ENCODE peak calls at places on chromosomes 7 and 10, in seven cellular contexts. T, M, I, A, Y, O and W are unnamed samples.

GRCh38 chr7:3922175-3922635 is 621.2 kb downstream of the SDK1 start:
- DNase-seq in M (peak; percentile 97), T (peak; percentile 85), A (peak; percentile 43), O (no peak), Y (no peak), I (peak; percentile 31), W (peak; percentile 93)

GRCh38 chr7:84536256-84536870 is 341.8 kb upstream of the SEMA3A start:
- DNase-seq in O (no peak), Y (no peak), M (no peak), A (no peak), I (no peak), T (peak; percentile 82), W (peak; percentile 20)

GRCh38 chr7:90999989-91000979 is 263.9 kb upstream of the FZD1 start:
- DNase-seq in M (peak; percentile 45), O (peak; percentile 44), A (peak; percentile 18), Y (no peak), T (peak; percentile 39), I (peak; percentile 38), W (no peak)

GRCh38 chr10:6973904-6974303 is 393.8 kb upstream of the PRKCQ start:
- DNase-seq in I (no peak), M (no peak), O (no peak), T (no peak), A (no peak), Y (no peak), W (no peak)

GRCh38 chr10:14584643-14585042 is 190.1 kb downstream of the FAM107B start:
- DNase-seq in I (no peak), T (no peak), M (no peak), A (no peak), Y (no peak), O (no peak), W (no peak)

GRCh38 chr7:92527300-92528187 is 776 bp downstream of the PEX1 start:
- DNase-seq in I (no peak), A (peak; percentile 80), T (peak; percentile 66), Y (peak; percentile 61), M (peak; percentile 62), O (peak; percentile 1), W (peak; percentile 63)

GRCh38 chr10:132193907-132194552 is 7.3 kb downstream of the DPYSL4 start:
- DNase-seq in M (no peak), O (no peak), I (no peak), Y (peak; percentile 51), A (peak; percentile 45), T (no peak), W (no peak)

GRCh38 chr7:24368161-24368560 is 84.2 kb downstream of the NPY start:
- DNase-seq in Y (no peak), A (no peak), M (no peak), T (no peak), O (no peak), I (no peak), W (peak; percentile 4)

GRCh38 chr7:121397346-121397745 is 1.2 kb upstream of the FAM3C start:
- DNase-seq in M (no peak), Y (no peak), O (no peak), A (no peak), I (no peak), T (no peak), W (no peak)

GRCh38 chr7:121398246-121398645 is 2.1 kb upstream of the FAM3C start:
- DNase-seq in T (peak; percentile 15), O (no peak), M (no peak), Y (no peak), A (peak; percentile 43), I (no peak), W (no peak)

GRCh38 chr7:121395494-121395960 is 581 bp downstream of the FAM3C start:
- DNase-seq in O (no peak), A (peak; percentile 70), M (no peak), T (peak; percentile 47), Y (no peak), I (no peak), W (peak; percentile 41)

GRCh38 chr7:121395961-121396757 is at the start of gene FAM3C:
- DNase-seq in Y (peak; percentile 93), O (peak; percentile 41), I (peak; percentile 33), T (peak; percentile 93), A (peak; percentile 96), M (peak; percentile 89), W (peak; percentile 91)

DNA sequence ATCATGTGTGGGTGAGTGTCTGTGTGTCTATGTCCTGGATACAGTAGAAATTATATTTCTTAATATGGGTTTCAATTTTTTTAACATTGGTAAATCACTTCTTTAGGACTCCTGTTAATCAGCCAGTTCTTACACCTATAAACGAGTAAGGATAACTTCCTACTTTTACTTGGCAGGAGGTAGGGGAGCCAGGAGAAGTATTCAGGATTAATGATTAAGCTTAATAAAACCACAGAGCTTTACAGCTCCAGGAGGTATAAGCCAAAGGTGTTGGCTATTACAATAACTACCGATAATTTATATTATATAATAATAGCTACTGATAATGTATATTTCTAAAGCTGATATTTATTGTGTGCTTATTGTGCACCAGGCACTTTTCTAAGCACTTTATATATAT is 1.7 kb upstream of the FAM3C start:
- DNase-seq in M (no peak), A (no peak), Y (no peak), I (no peak), O (no peak), T (no peak), W (no peak)
- H3K4me3 ChIP-seq in M (no peak overlapping the region), A (no peak overlapping the region), Y (no peak overlapping the region), I (no peak overlapping the region), O (no peak overlapping the region), T (no peak overlapping the region), W (no peak overlapping the region)

DNA sequence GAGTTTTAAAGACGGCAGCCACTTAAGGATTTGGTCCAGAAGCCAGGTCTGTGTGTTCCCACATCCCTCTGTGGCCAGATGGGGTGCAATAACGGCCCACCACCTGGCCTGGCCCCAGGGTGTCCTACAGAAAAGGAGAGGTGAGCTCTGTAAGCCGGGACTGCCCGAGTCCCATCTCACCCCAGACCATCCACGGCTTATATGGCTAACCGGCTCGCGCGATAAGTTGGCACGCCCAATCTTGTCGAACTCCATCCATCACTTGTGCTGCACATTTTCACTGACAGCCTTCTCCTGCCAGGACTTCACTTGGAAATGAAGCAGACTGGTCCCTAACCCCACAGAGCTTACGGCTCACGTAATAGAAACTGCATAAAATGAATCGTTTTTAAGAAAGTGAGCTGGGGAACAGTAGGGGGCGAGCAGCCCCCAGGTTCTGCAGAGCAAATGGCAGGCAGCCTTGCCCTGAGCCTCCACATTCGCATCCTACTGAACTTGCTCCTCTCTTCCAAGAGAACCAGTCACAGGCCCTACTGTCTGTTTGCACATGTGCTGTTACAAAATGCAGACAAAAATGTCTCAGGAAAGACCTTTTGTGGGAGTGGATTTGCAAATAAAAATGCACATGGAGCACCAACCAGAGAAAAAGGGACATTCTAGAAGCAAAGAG is 98.2 kb downstream of the TNS3 start:
- DNase-seq in M (peak; percentile 74), O (no peak), A (no peak), Y (no peak), T (peak; percentile 8), I (no peak), W (no peak)
- TF ChIP-seq CTCF in M (peak; percentile 54), O (peak; percentile 18), A (peak; percentile 25), Y (peak; percentile 16), T (peak; percentile 48), I (peak; percentile 3), W (no peak)

GRCh38 chr10:101355307-101355706 is 1.3 kb downstream of the BTRC start:
- DNase-seq in Y (no peak), T (no peak), O (no peak), M (no peak), A (no peak), I (no peak), W (no peak)
- H3K4me3 ChIP-seq in Y (peak overlapping the region; percentile 97), T (peak overlapping the region; percentile 91), O (peak overlapping the region; percentile 71), M (peak overlapping the region; percentile 88), A (peak overlapping the region; percentile 68), I (peak overlapping the region; percentile 85), W (peak overlapping the region; percentile 84)

GRCh38 chr7:106223156-106223555 is 61.6 kb downstream of the NAMPT start:
- DNase-seq in O (no peak), Y (no peak), I (no peak), A (no peak), M (no peak), T (no peak), W (no peak)
- TF ChIP-seq CTCF in O (no peak), Y (no peak), I (no peak), A (no peak), M (no peak), T (no peak), W (no peak)

GRCh38 chr7:25862254-25862992 is 289.6 kb upstream of the NFE2L3 start:
- DNase-seq in I (peak; percentile 100), A (peak; percentile 100), M (peak; percentile 100), T (peak; percentile 98), O (peak; percentile 100), Y (peak; percentile 90), W (peak; percentile 100)
- H3K4me3 ChIP-seq in I (peak overlapping the region; percentile 53), A (no peak overlapping the region), M (no peak overlapping the region), T (peak overlapping the region; percentile 63), O (no peak overlapping the region), Y (peak overlapping the region; percentile 29), W (peak overlapping the region; percentile 34)

DNA sequence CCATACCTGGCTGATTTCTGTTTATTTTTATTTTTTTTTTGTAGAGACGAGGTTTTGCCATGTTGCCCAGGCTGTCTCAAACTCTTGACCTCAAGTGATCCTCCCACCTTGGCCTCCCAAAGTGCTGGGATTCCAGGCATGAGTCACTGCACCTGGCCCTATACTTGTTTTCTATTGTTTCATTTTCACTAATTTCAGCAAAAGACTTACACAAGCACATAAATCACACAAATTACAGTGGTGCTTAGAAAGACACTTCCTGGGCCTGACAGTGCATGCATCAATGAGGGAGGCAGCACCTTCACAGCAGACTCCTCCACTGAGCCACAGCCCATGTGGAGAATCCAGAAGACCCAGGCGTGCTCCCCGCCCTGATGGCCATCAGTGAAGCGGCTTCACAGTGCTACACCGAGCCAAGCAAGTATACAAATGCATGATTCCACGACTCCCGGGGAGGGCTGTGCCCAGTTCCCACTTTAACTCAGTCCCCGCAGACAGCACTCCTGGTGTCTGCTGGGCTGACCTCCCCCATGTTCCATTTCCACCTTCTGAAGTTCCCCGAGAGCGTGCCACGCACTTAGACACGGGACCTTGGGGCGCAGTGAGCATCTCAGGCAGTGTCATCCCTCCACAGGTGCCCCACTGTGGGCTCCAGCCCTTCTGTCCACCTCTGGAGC is 20.6 kb downstream of the PITRM1 start:
- DNase-seq in Y (no peak), O (no peak), I (no peak), A (no peak), T (no peak), M (no peak), W (no peak)
- TF ChIP-seq CTCF in Y (no peak), O (no peak), I (no peak), A (no peak), T (no peak), M (no peak), W (no peak)

GRCh38 chr7:100691676-100692577 is 2.1 kb downstream of the GIGYF1 start:
- DNase-seq in M (peak; percentile 72), O (no peak), T (peak; percentile 78), A (peak; percentile 94), Y (peak; percentile 84), I (no peak), W (peak; percentile 76)
- H3K4me3 ChIP-seq in M (peak overlapping the region; percentile 38), O (peak overlapping the region; percentile 9), T (peak overlapping the region; percentile 96), A (peak overlapping the region; percentile 100), Y (peak overlapping the region; percentile 80), I (peak overlapping the region; percentile 74), W (peak overlapping the region; percentile 72)